ENCODE peak calls at places on chromosomes 1 and 21, in nine cellular contexts. One of them, this sample, is unnamed.

GRCh38 chr1:113423826-113424225 is 33.5 kb downstream of the MAGI3 start:
- DNase-seq in PC-3: no peak
- DNase-seq in body of pancreas: no peak
- DNase-seq in astrocyte: no peak
- DNase-seq in GM12865: no peak
- DNase-seq in IMR-90: no peak
- DNase-seq in dorsolateral prefrontal cortex: no peak
- DNase-seq in choroid plexus epithelial cell: no peak
- DNase-seq in astrocyte of the spinal cord: no peak
- DNase-seq in this sample: no peak

GRCh38 chr1:37741130-37741529 is 23.8 kb downstream of the EPHA10 start:
- DNase-seq in PC-3: peak
- DNase-seq in body of pancreas: no peak
- DNase-seq in astrocyte: peak
- DNase-seq in GM12865: no peak
- DNase-seq in IMR-90: peak
- DNase-seq in dorsolateral prefrontal cortex: peak
- DNase-seq in choroid plexus epithelial cell: peak
- DNase-seq in astrocyte of the spinal cord: no peak
- DNase-seq in this sample: peak

GRCh38 chr1:92030701-92031107 is 919 bp downstream of the EPHX4 start:
- DNase-seq in PC-3: peak
- DNase-seq in body of pancreas: no peak
- DNase-seq in astrocyte: peak
- DNase-seq in GM12865: no peak
- DNase-seq in IMR-90: peak
- DNase-seq in dorsolateral prefrontal cortex: no peak
- DNase-seq in choroid plexus epithelial cell: peak
- DNase-seq in astrocyte of the spinal cord: peak
- DNase-seq in this sample: no peak

GRCh38 chr1:54161495-54162168 is 8.8 kb upstream of the CDCP2 start:
- DNase-seq in PC-3: no peak
- DNase-seq in body of pancreas: no peak
- DNase-seq in astrocyte: no peak
- DNase-seq in GM12865: no peak
- DNase-seq in IMR-90: no peak
- DNase-seq in dorsolateral prefrontal cortex: no peak
- DNase-seq in choroid plexus epithelial cell: no peak
- DNase-seq in astrocyte of the spinal cord: no peak
- DNase-seq in this sample: no peak

GRCh38 chr1:160400646-160401486 is 502 bp downstream of the VANGL2 start:
- DNase-seq in PC-3: no peak
- DNase-seq in body of pancreas: no peak
- DNase-seq in astrocyte: no peak
- DNase-seq in GM12865: no peak
- DNase-seq in IMR-90: no peak
- DNase-seq in dorsolateral prefrontal cortex: no peak
- DNase-seq in choroid plexus epithelial cell: no peak
- DNase-seq in astrocyte of the spinal cord: no peak
- DNase-seq in this sample: no peak

GRCh38 chr1:5513891-5514515 is 478.2 kb downstream of the NPHP4 start:
- DNase-seq in PC-3: peak
- DNase-seq in body of pancreas: peak
- DNase-seq in astrocyte: no peak
- DNase-seq in GM12865: no peak
- DNase-seq in IMR-90: no peak
- DNase-seq in dorsolateral prefrontal cortex: no peak
- DNase-seq in choroid plexus epithelial cell: peak
- DNase-seq in astrocyte of the spinal cord: no peak
- DNase-seq in this sample: no peak

GRCh38 chr1:22238356-22239224 is 95.7 kb upstream of the WNT4 start:
- DNase-seq in PC-3: no peak
- DNase-seq in body of pancreas: no peak
- DNase-seq in astrocyte: no peak
- DNase-seq in GM12865: no peak
- DNase-seq in IMR-90: no peak
- DNase-seq in dorsolateral prefrontal cortex: no peak
- DNase-seq in choroid plexus epithelial cell: no peak
- DNase-seq in astrocyte of the spinal cord: no peak
- DNase-seq in this sample: no peak

GRCh38 chr1:151157067-151157531 is 650 bp downstream of the TNFAIP8L2 start:
- DNase-seq in PC-3: no peak
- DNase-seq in body of pancreas: no peak
- DNase-seq in astrocyte: no peak
- DNase-seq in GM12865: peak
- DNase-seq in IMR-90: no peak
- DNase-seq in dorsolateral prefrontal cortex: no peak
- DNase-seq in choroid plexus epithelial cell: no peak
- DNase-seq in astrocyte of the spinal cord: no peak
- DNase-seq in this sample: no peak

GRCh38 chr1:20379075-20379474 is 88.4 kb downstream of the VWA5B1 start:
- DNase-seq in PC-3: no peak
- DNase-seq in body of pancreas: no peak
- DNase-seq in astrocyte: no peak
- DNase-seq in GM12865: no peak
- DNase-seq in IMR-90: no peak
- DNase-seq in dorsolateral prefrontal cortex: no peak
- DNase-seq in choroid plexus epithelial cell: no peak
- DNase-seq in astrocyte of the spinal cord: no peak
- DNase-seq in this sample: no peak

GRCh38 chr1:86345053-86345452 is 51.1 kb downstream of the ODF2L start:
- DNase-seq in PC-3: no peak
- DNase-seq in body of pancreas: no peak
- DNase-seq in astrocyte: no peak
- DNase-seq in GM12865: no peak
- DNase-seq in IMR-90: no peak
- DNase-seq in dorsolateral prefrontal cortex: no peak
- DNase-seq in choroid plexus epithelial cell: no peak
- DNase-seq in astrocyte of the spinal cord: no peak
- DNase-seq in this sample: no peak

GRCh38 chr1:207871117-207871649 is 39.7 kb downstream of the CD34 start:
- DNase-seq in PC-3: no peak
- DNase-seq in body of pancreas: no peak
- DNase-seq in astrocyte: no peak
- DNase-seq in GM12865: no peak
- DNase-seq in IMR-90: no peak
- DNase-seq in dorsolateral prefrontal cortex: no peak
- DNase-seq in choroid plexus epithelial cell: no peak
- DNase-seq in astrocyte of the spinal cord: no peak
- DNase-seq in this sample: no peak

GRCh38 chr1:58391056-58391455 is 155.5 kb downstream of the OMA1 start:
- DNase-seq in PC-3: no peak
- DNase-seq in body of pancreas: no peak
- DNase-seq in astrocyte: no peak
- DNase-seq in GM12865: no peak
- DNase-seq in IMR-90: no peak
- DNase-seq in dorsolateral prefrontal cortex: no peak
- DNase-seq in choroid plexus epithelial cell: no peak
- DNase-seq in astrocyte of the spinal cord: no peak
- DNase-seq in this sample: no peak

GRCh38 chr1:6345460-6345859 is 48.1 kb downstream of the ACOT7 start:
- DNase-seq in PC-3: no peak
- DNase-seq in body of pancreas: no peak
- DNase-seq in astrocyte: no peak
- DNase-seq in GM12865: no peak
- DNase-seq in IMR-90: no peak
- DNase-seq in dorsolateral prefrontal cortex: no peak
- DNase-seq in choroid plexus epithelial cell: no peak
- DNase-seq in astrocyte of the spinal cord: no peak
- DNase-seq in this sample: no peak

GRCh38 chr21:39189857-39190604 is 6.8 kb upstream of the PSMG1 start:
- DNase-seq in PC-3: no peak
- DNase-seq in body of pancreas: no peak
- DNase-seq in astrocyte: peak
- DNase-seq in GM12865: no peak
- DNase-seq in IMR-90: peak
- DNase-seq in dorsolateral prefrontal cortex: no peak
- DNase-seq in choroid plexus epithelial cell: peak
- DNase-seq in astrocyte of the spinal cord: peak
- DNase-seq in this sample: peak

GRCh38 chr1:204075116-204075636 is 2.3 kb downstream of the SOX13 start:
- DNase-seq in PC-3: peak
- DNase-seq in body of pancreas: peak
- DNase-seq in astrocyte: no peak
- DNase-seq in GM12865: no peak
- DNase-seq in IMR-90: no peak
- DNase-seq in dorsolateral prefrontal cortex: no peak
- DNase-seq in choroid plexus epithelial cell: no peak
- DNase-seq in astrocyte of the spinal cord: no peak
- DNase-seq in this sample: peak
- H3K4me3 ChIP-seq in PC-3: peak
- H3K4me3 ChIP-seq in body of pancreas: peak
- H3K4me3 ChIP-seq in astrocyte: peak
- H3K4me3 ChIP-seq in GM12865: no peak
- H3K4me3 ChIP-seq in IMR-90: peak
- H3K4me3 ChIP-seq in dorsolateral prefrontal cortex: peak
- H3K4me3 ChIP-seq in choroid plexus epithelial cell: peak
- H3K4me3 ChIP-seq in astrocyte of the spinal cord: peak
- H3K4me3 ChIP-seq in this sample: peak

DNA sequence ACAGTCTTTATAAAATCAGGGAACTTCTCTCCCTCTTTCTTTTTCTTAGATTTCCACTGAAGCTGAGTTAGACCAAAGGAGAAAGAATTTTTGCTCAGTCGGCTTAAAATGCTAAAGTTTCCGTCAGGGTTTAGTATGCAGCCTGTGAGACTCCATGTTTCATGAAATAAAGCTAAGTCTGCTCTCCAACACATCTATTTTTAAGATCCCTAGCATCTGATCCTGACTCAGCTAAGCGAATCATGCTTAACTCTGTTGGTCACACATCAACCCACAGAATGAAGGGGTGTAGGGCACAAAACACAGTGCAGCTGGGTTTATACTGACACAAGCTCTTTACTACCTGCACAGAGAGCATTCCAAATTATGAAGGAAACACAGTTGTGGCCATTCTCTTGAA is 102.4 kb upstream of the ZNF281 start:
- DNase-seq in PC-3: peak
- DNase-seq in body of pancreas: no peak
- DNase-seq in astrocyte: peak
- DNase-seq in GM12865: no peak
- DNase-seq in IMR-90: peak
- DNase-seq in dorsolateral prefrontal cortex: no peak
- DNase-seq in choroid plexus epithelial cell: peak
- DNase-seq in astrocyte of the spinal cord: peak
- DNase-seq in this sample: peak
- H3K4me3 ChIP-seq in PC-3: peak
- H3K4me3 ChIP-seq in body of pancreas: no peak
- H3K4me3 ChIP-seq in astrocyte: no peak
- H3K4me3 ChIP-seq in GM12865: no peak
- H3K4me3 ChIP-seq in IMR-90: no peak
- H3K4me3 ChIP-seq in dorsolateral prefrontal cortex: no peak
- H3K4me3 ChIP-seq in choroid plexus epithelial cell: no peak
- H3K4me3 ChIP-seq in astrocyte of the spinal cord: no peak
- H3K4me3 ChIP-seq in this sample: no peak

DNA sequence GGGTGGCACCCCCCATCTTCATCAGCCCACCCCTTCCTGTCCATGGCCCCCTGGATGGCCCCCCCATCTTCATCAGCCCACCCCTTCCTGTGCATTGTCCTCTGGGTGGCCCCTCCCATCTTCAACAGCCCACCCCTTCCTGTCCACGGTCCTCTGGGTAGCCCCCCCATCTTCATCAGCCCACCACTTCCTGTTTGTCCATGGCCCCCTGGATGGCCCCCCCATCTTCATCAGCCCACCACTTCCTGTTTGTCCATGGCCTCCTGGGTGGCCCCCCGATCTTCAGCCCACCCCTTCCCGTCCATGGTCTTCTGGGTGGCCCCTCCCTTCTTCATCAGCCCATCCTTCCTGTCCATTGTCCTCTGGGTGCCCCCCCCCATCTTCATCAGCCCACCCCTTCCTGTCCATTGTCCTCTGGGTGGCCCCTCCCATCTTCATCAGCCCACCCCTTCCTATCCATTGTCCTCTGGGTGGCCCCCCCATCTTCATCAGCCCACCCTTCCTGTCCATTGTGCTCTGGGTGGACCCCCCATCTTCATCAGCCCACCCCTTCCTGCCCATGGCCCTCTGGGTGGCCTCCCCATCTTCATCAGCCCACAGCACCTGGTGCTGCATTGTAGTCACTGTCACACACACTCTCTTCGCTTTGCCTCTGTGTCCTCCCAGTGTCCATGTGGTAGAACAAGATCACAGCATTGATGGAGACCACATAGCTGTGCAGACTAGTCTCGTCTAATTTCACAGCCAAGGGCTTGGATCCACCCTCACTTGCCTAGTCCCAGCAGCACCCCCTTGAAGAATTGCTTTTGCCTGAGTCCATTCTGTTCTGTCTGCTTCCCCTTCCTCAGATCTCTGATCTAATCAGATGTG is 95.9 kb downstream of the PCBP3 start:
- DNase-seq in PC-3: no peak
- DNase-seq in body of pancreas: no peak
- DNase-seq in astrocyte: no peak
- DNase-seq in GM12865: no peak
- DNase-seq in IMR-90: no peak
- DNase-seq in dorsolateral prefrontal cortex: no peak
- DNase-seq in choroid plexus epithelial cell: no peak
- DNase-seq in astrocyte of the spinal cord: no peak
- DNase-seq in this sample: no peak
- H3K4me3 ChIP-seq in PC-3: no peak
- H3K4me3 ChIP-seq in body of pancreas: no peak
- H3K4me3 ChIP-seq in astrocyte: no peak
- H3K4me3 ChIP-seq in GM12865: no peak
- H3K4me3 ChIP-seq in IMR-90: no peak
- H3K4me3 ChIP-seq in dorsolateral prefrontal cortex: no peak
- H3K4me3 ChIP-seq in choroid plexus epithelial cell: no peak
- H3K4me3 ChIP-seq in astrocyte of the spinal cord: no peak
- H3K4me3 ChIP-seq in this sample: no peak

GRCh38 chr1:232589809-232590741 is 39.9 kb downstream of the SIPA1L2 start:
- DNase-seq in PC-3: no peak
- DNase-seq in body of pancreas: no peak
- DNase-seq in astrocyte: no peak
- DNase-seq in GM12865: no peak
- DNase-seq in IMR-90: no peak
- DNase-seq in dorsolateral prefrontal cortex: no peak
- DNase-seq in choroid plexus epithelial cell: no peak
- DNase-seq in astrocyte of the spinal cord: no peak
- DNase-seq in this sample: peak

GRCh38 chr1:232594018-232594502 is 35.9 kb downstream of the SIPA1L2 start:
- DNase-seq in PC-3: no peak
- DNase-seq in body of pancreas: no peak
- DNase-seq in astrocyte: peak
- DNase-seq in GM12865: no peak
- DNase-seq in IMR-90: peak
- DNase-seq in dorsolateral prefrontal cortex: no peak
- DNase-seq in choroid plexus epithelial cell: no peak
- DNase-seq in astrocyte of the spinal cord: no peak
- DNase-seq in this sample: no peak

GRCh38 chr1:232589111-232589808 is 40.7 kb downstream of the SIPA1L2 start:
- DNase-seq in PC-3: no peak
- DNase-seq in body of pancreas: no peak
- DNase-seq in astrocyte: no peak
- DNase-seq in GM12865: no peak
- DNase-seq in IMR-90: no peak
- DNase-seq in dorsolateral prefrontal cortex: no peak
- DNase-seq in choroid plexus epithelial cell: no peak
- DNase-seq in astrocyte of the spinal cord: no peak
- DNase-seq in this sample: no peak

GRCh38 chr1:232590742-232591082 is 39.2 kb downstream of the SIPA1L2 start:
- DNase-seq in PC-3: no peak
- DNase-seq in body of pancreas: no peak
- DNase-seq in astrocyte: no peak
- DNase-seq in GM12865: peak
- DNase-seq in IMR-90: no peak
- DNase-seq in dorsolateral prefrontal cortex: no peak
- DNase-seq in choroid plexus epithelial cell: no peak
- DNase-seq in astrocyte of the spinal cord: no peak
- DNase-seq in this sample: no peak

GRCh38 chr1:232591344-232591743 is 38.6 kb downstream of the SIPA1L2 start:
- DNase-seq in PC-3: no peak
- DNase-seq in body of pancreas: no peak
- DNase-seq in astrocyte: no peak
- DNase-seq in GM12865: no peak
- DNase-seq in IMR-90: no peak
- DNase-seq in dorsolateral prefrontal cortex: no peak
- DNase-seq in choroid plexus epithelial cell: no peak
- DNase-seq in astrocyte of the spinal cord: no peak
- DNase-seq in this sample: no peak
- H3K4me3 ChIP-seq in PC-3: no peak
- H3K4me3 ChIP-seq in body of pancreas: no peak
- H3K4me3 ChIP-seq in astrocyte: no peak
- H3K4me3 ChIP-seq in GM12865: no peak
- H3K4me3 ChIP-seq in IMR-90: no peak
- H3K4me3 ChIP-seq in dorsolateral prefrontal cortex: no peak
- H3K4me3 ChIP-seq in choroid plexus epithelial cell: no peak
- H3K4me3 ChIP-seq in astrocyte of the spinal cord: no peak
- H3K4me3 ChIP-seq in this sample: no peak

This sample was measured in AG10803.